ENCODE peak calls at places on chromosome 22, in five cellular contexts. P is stimulated activated CD4-positive, alpha-beta T cell treated with anti-CD3 and anti-CD28 coated beads, Interleukin-2, amount 100 ng/mL, for 48 hours; S is endothelial cell; L is brain microvascular endothelial cell; I is non-pigmented ciliary epithelial cell. X is an unnamed sample.

GRCh38 chr22:48342016-48342415 is 1485.7 kb downstream of the BRD1 start:
- DNase-seq in P (no peak), S (no peak), L (no peak), I (no peak), X (no peak)

GRCh38 chr22:38924197-38924952 is 33.0 kb upstream of the APOBEC3A start:
- DNase-seq in P (no peak), S (no peak), L (peak; percentile 88), I (peak; percentile 47), X (peak; percentile 50)

GRCh38 chr22:27551402-27551801 is 250.2 kb downstream of the MN1 start:
- DNase-seq in P (no peak), S (no peak), L (no peak), I (no peak), X (no peak)

GRCh38 chr22:31925056-31925455 is 19.3 kb upstream of the YWHAH start:
- DNase-seq in P (no peak), S (no peak), L (no peak), I (no peak), X (no peak)

GRCh38 chr22:27883656-27884350 is 35.3 kb downstream of the PITPNB start:
- DNase-seq in P (no peak), S (no peak), L (no peak), I (no peak), X (no peak)

GRCh38 chr22:36252754-36253522 is at the start of gene APOL1:
- DNase-seq in P (peak; percentile 38), S (no peak), L (no peak), I (no peak), X (peak; percentile 43)

GRCh38 chr22:19799322-19800190 is 39.0 kb downstream of the TBX1 start:
- DNase-seq in P (no peak), S (no peak), L (peak; percentile 74), I (peak; percentile 55), X (no peak)

GRCh38 chr22:21837184-21837979 is 30.1 kb downstream of the MAPK1 start:
- DNase-seq in P (no peak), S (peak; percentile 7), L (peak; percentile 76), I (peak; percentile 70), X (peak; percentile 56)

GRCh38 chr22:50523806-50524663 is 1.4 kb downstream of the SCO2 start:
- DNase-seq in P (no peak), S (no peak), L (no peak), I (no peak), X (no peak)

GRCh38 chr22:33328789-33329296 is 270.7 kb upstream of the SYN3 start:
- DNase-seq in P (no peak), S (no peak), L (peak; percentile 96), I (peak; percentile 8), X (peak; percentile 88)

GRCh38 chr22:24059121-24059520 is 48.0 kb downstream of the CABIN1 start:
- DNase-seq in P (no peak), S (no peak), L (peak; percentile 87), I (peak; percentile 84), X (peak; percentile 58)

GRCh38 chr22:48707749-48708557 is 1119.7 kb downstream of the BRD1 start:
- DNase-seq in P (no peak), S (no peak), L (no peak), I (no peak), X (no peak)

GRCh38 chr22:42399315-42400271 is 32.6 kb downstream of the NFAM1 start:
- DNase-seq in P (no peak), S (no peak), L (no peak), I (no peak), X (no peak)

GRCh38 chr22:47918276-47918928 is 1156.0 kb downstream of the TBC1D22A start:
- DNase-seq in P (no peak), S (no peak), L (no peak), I (no peak), X (no peak)

GRCh38 chr22:33658775-33659174 is 261.5 kb downstream of the LARGE1 start:
- DNase-seq in P (no peak), S (peak; percentile 52), L (peak; percentile 2), I (no peak), X (no peak)